ENCODE peak calls at places on chromosomes 4 and X, in seven cellular contexts. One of them, this sample, is unnamed.

GRCh38 chrX:151084454-151084853 is 91.9 kb upstream of the GPR50 start:
- DNase-seq in sigmoid colon: no peak
- DNase-seq in A549: no peak
- DNase-seq in adrenal gland: no peak
- DNase-seq in thyroid gland: no peak
- DNase-seq in GM12878: no peak
- DNase-seq in right lobe of liver: no peak
- DNase-seq in this sample: no peak

GRCh38 chr4:55303818-55304217 is 42.2 kb upstream of the SRD5A3 start:
- DNase-seq in sigmoid colon: no peak
- DNase-seq in A549: no peak
- DNase-seq in adrenal gland: no peak
- DNase-seq in thyroid gland: no peak
- DNase-seq in GM12878: no peak
- DNase-seq in right lobe of liver: no peak
- DNase-seq in this sample: peak

GRCh38 chrX:153969904-153970397 is 1.7 kb downstream of the HCFC1 start:
- DNase-seq in sigmoid colon: no peak
- DNase-seq in A549: no peak
- DNase-seq in adrenal gland: no peak
- DNase-seq in thyroid gland: peak
- DNase-seq in GM12878: no peak
- DNase-seq in right lobe of liver: no peak
- DNase-seq in this sample: no peak

GRCh38 chrX:101658661-101659477 is 781 bp downstream of the ARMCX2 start:
- DNase-seq in sigmoid colon: peak
- DNase-seq in A549: peak
- DNase-seq in adrenal gland: peak
- DNase-seq in thyroid gland: peak
- DNase-seq in GM12878: no peak
- DNase-seq in right lobe of liver: peak
- DNase-seq in this sample: no peak

GRCh38 chr4:89995824-89996223 is 101.2 kb downstream of the MMRN1 start:
- DNase-seq in sigmoid colon: no peak
- DNase-seq in A549: no peak
- DNase-seq in adrenal gland: no peak
- DNase-seq in thyroid gland: no peak
- DNase-seq in GM12878: no peak
- DNase-seq in right lobe of liver: no peak
- DNase-seq in this sample: no peak

GRCh38 chr4:56531823-56532222 is 26.2 kb downstream of the ARL9 start:
- DNase-seq in sigmoid colon: peak
- DNase-seq in A549: no peak
- DNase-seq in adrenal gland: no peak
- DNase-seq in thyroid gland: no peak
- DNase-seq in GM12878: no peak
- DNase-seq in right lobe of liver: no peak
- DNase-seq in this sample: no peak

GRCh38 chr4:155610143-155610542 is 56.5 kb upstream of the GUCY1A1 start:
- DNase-seq in sigmoid colon: no peak
- DNase-seq in A549: no peak
- DNase-seq in adrenal gland: no peak
- DNase-seq in thyroid gland: no peak
- DNase-seq in GM12878: no peak
- DNase-seq in right lobe of liver: no peak
- DNase-seq in this sample: no peak

GRCh38 chr4:106365613-106366012 is 3.0 kb downstream of the GIMD1 start:
- DNase-seq in sigmoid colon: no peak
- DNase-seq in A549: peak
- DNase-seq in adrenal gland: peak
- DNase-seq in thyroid gland: no peak
- DNase-seq in GM12878: no peak
- DNase-seq in right lobe of liver: no peak
- DNase-seq in this sample: no peak

GRCh38 chr4:6205584-6205965 is 5.2 kb upstream of the JAKMIP1 start:
- DNase-seq in sigmoid colon: peak
- DNase-seq in A549: no peak
- DNase-seq in adrenal gland: no peak
- DNase-seq in thyroid gland: no peak
- DNase-seq in GM12878: no peak
- DNase-seq in right lobe of liver: no peak
- DNase-seq in this sample: no peak

GRCh38 chr4:112343330-112343729 is 46.2 kb downstream of the ALPK1 start:
- DNase-seq in sigmoid colon: no peak
- DNase-seq in A549: no peak
- DNase-seq in adrenal gland: no peak
- DNase-seq in thyroid gland: no peak
- DNase-seq in GM12878: no peak
- DNase-seq in right lobe of liver: no peak
- DNase-seq in this sample: no peak

GRCh38 chr4:48255959-48256342 is 13.7 kb downstream of the TEC start:
- DNase-seq in sigmoid colon: no peak
- DNase-seq in A549: no peak
- DNase-seq in adrenal gland: no peak
- DNase-seq in thyroid gland: no peak
- DNase-seq in GM12878: no peak
- DNase-seq in right lobe of liver: no peak
- DNase-seq in this sample: no peak
- TF ChIP-seq POLR2A in sigmoid colon: no peak
- TF ChIP-seq POLR2A in A549: no peak
- TF ChIP-seq POLR2A in adrenal gland: no peak
- TF ChIP-seq POLR2A in thyroid gland: no peak
- TF ChIP-seq POLR2A in GM12878: no peak
- TF ChIP-seq POLR2A in right lobe of liver: no peak
- TF ChIP-seq POLR2A in this sample: no peak

GRCh38 chrX:107675823-107676555 is 47.7 kb downstream of the PRPS1 start:
- DNase-seq in sigmoid colon: peak
- DNase-seq in A549: no peak
- DNase-seq in adrenal gland: peak
- DNase-seq in thyroid gland: peak
- DNase-seq in GM12878: no peak
- DNase-seq in right lobe of liver: no peak
- DNase-seq in this sample: no peak

GRCh38 chrX:107677501-107677901 is 49.2 kb downstream of the PRPS1 start:
- DNase-seq in sigmoid colon: no peak
- DNase-seq in A549: no peak
- DNase-seq in adrenal gland: no peak
- DNase-seq in thyroid gland: peak
- DNase-seq in GM12878: no peak
- DNase-seq in right lobe of liver: no peak
- DNase-seq in this sample: no peak

GRCh38 chrX:107675365-107675654 is 47.0 kb downstream of the PRPS1 start:
- DNase-seq in sigmoid colon: no peak
- DNase-seq in A549: no peak
- DNase-seq in adrenal gland: no peak
- DNase-seq in thyroid gland: no peak
- DNase-seq in GM12878: no peak
- DNase-seq in right lobe of liver: no peak
- DNase-seq in this sample: no peak

GRCh38 chrX:107677909-107678308 is 49.6 kb downstream of the PRPS1 start:
- DNase-seq in sigmoid colon: no peak
- DNase-seq in A549: no peak
- DNase-seq in adrenal gland: no peak
- DNase-seq in thyroid gland: no peak
- DNase-seq in GM12878: no peak
- DNase-seq in right lobe of liver: no peak
- DNase-seq in this sample: no peak

GRCh38 chrX:107676559-107677378 is 48.5 kb downstream of the PRPS1 start:
- DNase-seq in sigmoid colon: peak
- DNase-seq in A549: peak
- DNase-seq in adrenal gland: peak
- DNase-seq in thyroid gland: peak
- DNase-seq in GM12878: no peak
- DNase-seq in right lobe of liver: peak
- DNase-seq in this sample: peak
- TF ChIP-seq POLR2A in sigmoid colon: peak
- TF ChIP-seq POLR2A in A549: peak
- TF ChIP-seq POLR2A in adrenal gland: peak
- TF ChIP-seq POLR2A in thyroid gland: peak
- TF ChIP-seq POLR2A in GM12878: peak
- TF ChIP-seq POLR2A in right lobe of liver: peak
- TF ChIP-seq POLR2A in this sample: peak

GRCh38 chr4:169059294-169060201 is 49.5 kb upstream of the CBR4 start:
- DNase-seq in sigmoid colon: no peak
- DNase-seq in A549: no peak
- DNase-seq in adrenal gland: no peak
- DNase-seq in thyroid gland: no peak
- DNase-seq in GM12878: no peak
- DNase-seq in right lobe of liver: no peak
- DNase-seq in this sample: no peak
- TF ChIP-seq POLR2A in sigmoid colon: no peak
- TF ChIP-seq POLR2A in A549: no peak
- TF ChIP-seq POLR2A in adrenal gland: no peak
- TF ChIP-seq POLR2A in thyroid gland: no peak
- TF ChIP-seq POLR2A in GM12878: no peak
- TF ChIP-seq POLR2A in right lobe of liver: no peak
- TF ChIP-seq POLR2A in this sample: no peak

DNA sequence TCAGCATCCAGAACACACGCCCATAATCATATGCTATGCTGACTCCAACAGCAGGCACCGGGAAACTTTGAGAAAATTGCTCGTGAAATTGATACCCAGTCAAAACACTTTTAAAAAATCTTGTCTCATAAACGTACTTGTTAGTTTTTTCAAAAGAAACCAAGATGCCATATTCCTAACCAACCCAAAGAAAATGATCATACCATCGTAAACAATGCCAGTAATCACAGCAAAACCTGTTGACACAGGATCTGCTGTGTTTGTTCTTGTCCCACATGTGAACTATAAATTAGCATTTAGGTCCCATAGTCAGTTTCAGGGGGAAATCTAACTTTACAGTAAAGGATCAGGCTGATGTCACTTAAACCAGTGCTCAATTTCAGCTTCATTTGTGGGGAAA is 23.0 kb downstream of the PRSS12 start:
- DNase-seq in sigmoid colon: no peak
- DNase-seq in A549: no peak
- DNase-seq in adrenal gland: no peak
- DNase-seq in thyroid gland: no peak
- DNase-seq in GM12878: no peak
- DNase-seq in right lobe of liver: no peak
- DNase-seq in this sample: no peak
- TF ChIP-seq POLR2A in sigmoid colon: no peak
- TF ChIP-seq POLR2A in A549: no peak
- TF ChIP-seq POLR2A in adrenal gland: no peak
- TF ChIP-seq POLR2A in thyroid gland: no peak
- TF ChIP-seq POLR2A in GM12878: no peak
- TF ChIP-seq POLR2A in right lobe of liver: no peak
- TF ChIP-seq POLR2A in this sample: no peak

DNA sequence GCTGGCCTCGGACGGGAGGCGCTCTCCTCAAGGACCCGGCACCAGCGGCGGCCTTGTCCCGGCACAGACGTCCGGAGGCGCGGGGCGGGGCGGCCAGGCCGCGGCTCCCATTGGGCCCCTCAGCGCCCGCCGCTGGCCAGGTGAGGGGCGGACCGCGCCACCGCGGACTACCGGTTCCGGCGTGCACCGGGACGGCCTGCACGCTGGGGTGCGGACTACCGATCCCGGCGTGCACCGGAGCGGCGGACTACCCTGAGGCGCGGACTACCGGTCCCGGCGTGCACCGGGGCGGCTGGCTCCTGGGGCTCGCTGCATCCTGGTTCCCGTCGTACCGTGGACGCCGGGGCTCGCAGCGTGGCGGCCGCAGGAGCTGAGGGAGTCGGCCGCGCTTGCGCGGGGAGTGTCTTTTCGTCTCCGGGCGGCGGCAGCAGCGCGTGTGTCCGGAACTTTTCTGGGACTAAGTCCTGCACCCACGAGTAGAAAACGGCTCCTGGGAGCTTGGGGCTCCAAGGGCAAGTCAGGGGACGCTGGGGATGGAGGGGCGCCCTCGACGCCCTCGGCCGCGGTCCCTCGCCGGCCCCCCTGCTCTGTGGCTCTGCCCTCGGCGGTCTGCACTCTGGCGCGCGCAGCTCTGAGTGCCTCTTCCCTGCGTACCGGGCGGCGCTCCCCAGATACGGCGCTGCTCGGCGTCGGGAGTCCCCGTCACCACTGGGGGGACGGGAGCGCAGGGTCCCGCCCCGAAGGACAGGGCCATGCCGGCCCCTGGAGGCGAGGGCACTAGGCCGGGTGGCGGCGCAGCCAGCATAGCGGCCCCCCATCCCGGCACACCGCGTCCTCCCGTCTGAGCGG is at the start of gene LETM1:
- DNase-seq in sigmoid colon: peak
- DNase-seq in A549: peak
- DNase-seq in adrenal gland: peak
- DNase-seq in thyroid gland: peak
- DNase-seq in GM12878: peak
- DNase-seq in right lobe of liver: peak
- DNase-seq in this sample: peak
- TF ChIP-seq POLR2A in sigmoid colon: peak
- TF ChIP-seq POLR2A in A549: peak
- TF ChIP-seq POLR2A in adrenal gland: peak
- TF ChIP-seq POLR2A in thyroid gland: peak
- TF ChIP-seq POLR2A in GM12878: peak
- TF ChIP-seq POLR2A in right lobe of liver: peak
- TF ChIP-seq POLR2A in this sample: peak

GRCh38 chr4:76658231-76659102 is 223.4 kb downstream of the SHROOM3 start:
- DNase-seq in sigmoid colon: no peak
- DNase-seq in A549: no peak
- DNase-seq in adrenal gland: no peak
- DNase-seq in thyroid gland: no peak
- DNase-seq in GM12878: no peak
- DNase-seq in right lobe of liver: no peak
- DNase-seq in this sample: no peak
- TF ChIP-seq POLR2A in sigmoid colon: no peak
- TF ChIP-seq POLR2A in A549: no peak
- TF ChIP-seq POLR2A in adrenal gland: no peak
- TF ChIP-seq POLR2A in thyroid gland: no peak
- TF ChIP-seq POLR2A in GM12878: no peak
- TF ChIP-seq POLR2A in right lobe of liver: no peak
- TF ChIP-seq POLR2A in this sample: no peak

GRCh38 chrX:26203556-26203955 is 11.3 kb downstream of the MAGEB6 start:
- DNase-seq in sigmoid colon: no peak
- DNase-seq in A549: no peak
- DNase-seq in adrenal gland: no peak
- DNase-seq in thyroid gland: no peak
- DNase-seq in GM12878: no peak
- DNase-seq in right lobe of liver: no peak
- DNase-seq in this sample: no peak
- TF ChIP-seq POLR2A in sigmoid colon: no peak
- TF ChIP-seq POLR2A in A549: no peak
- TF ChIP-seq POLR2A in adrenal gland: no peak
- TF ChIP-seq POLR2A in thyroid gland: no peak
- TF ChIP-seq POLR2A in GM12878: no peak
- TF ChIP-seq POLR2A in right lobe of liver: no peak
- TF ChIP-seq POLR2A in this sample: no peak

DNA sequence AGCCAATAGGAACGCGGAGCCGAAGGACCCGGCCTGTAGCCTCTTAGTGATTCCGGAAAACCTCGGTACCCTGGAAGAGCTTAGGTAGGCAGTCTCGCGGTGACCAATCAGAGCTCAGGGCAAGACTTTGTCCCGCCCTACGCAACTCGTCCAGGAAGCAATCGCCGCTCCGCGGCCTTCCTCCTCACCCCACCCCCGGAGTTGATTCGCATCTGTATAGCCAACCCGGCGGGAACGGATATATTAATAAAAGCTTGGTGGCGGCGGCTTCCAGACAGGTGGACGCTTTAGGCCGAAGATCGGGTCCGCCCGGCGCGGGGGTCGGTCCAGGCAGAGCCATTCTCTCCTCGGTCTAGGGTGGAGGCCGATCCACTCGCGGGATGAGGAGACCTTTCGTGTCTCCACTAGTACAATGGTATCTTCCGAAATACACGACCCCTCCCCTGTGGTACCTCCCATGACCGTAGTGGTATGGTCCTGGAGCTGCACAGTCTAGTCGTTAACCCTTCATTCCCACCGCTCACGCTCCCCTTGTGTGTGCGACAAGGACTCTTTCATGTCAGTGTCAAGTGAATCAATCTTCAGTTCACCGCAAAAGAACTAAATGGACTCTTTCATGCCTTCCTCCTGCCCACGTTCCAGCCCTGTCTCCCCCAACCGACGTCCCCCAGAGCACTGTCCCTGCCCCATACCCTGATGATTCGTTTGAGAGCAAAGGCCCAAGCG is 24.2 kb upstream of the GLOD5 start:
- DNase-seq in sigmoid colon: peak
- DNase-seq in A549: peak
- DNase-seq in adrenal gland: peak
- DNase-seq in thyroid gland: peak
- DNase-seq in GM12878: peak
- DNase-seq in right lobe of liver: peak
- DNase-seq in this sample: peak
- TF ChIP-seq POLR2A in sigmoid colon: peak
- TF ChIP-seq POLR2A in A549: peak
- TF ChIP-seq POLR2A in adrenal gland: peak
- TF ChIP-seq POLR2A in thyroid gland: peak
- TF ChIP-seq POLR2A in GM12878: peak
- TF ChIP-seq POLR2A in right lobe of liver: peak
- TF ChIP-seq POLR2A in this sample: peak